ENCODE peak calls at places on chromosome X, in eight cellular contexts. D is omental fat pad, Y is pancreas, Q is WTC11, R is progenitor cell of endocrine pancreas, E is epithelial cell of esophagus, U is natural killer cell, W is AG04450. F is an unnamed sample.

GRCh38 chrX:386768-387575 is at the start of gene PPP2R3B:
- DNase-seq in R (peak), E (peak), W (peak), U (peak), D (peak), Q (peak), Y (peak), F (peak)

GRCh38 chrX:103734125-103734760 is 23.5 kb downstream of the TMEM31 start:
- DNase-seq in U (no peak), R (no peak), E (peak), Q (no peak), Y (no peak), D (no peak), W (no peak), F (no peak)

GRCh38 chrX:110435191-110435590 is 76.5 kb downstream of the RTL9 start:
- DNase-seq in R (no peak), E (no peak), Y (no peak), D (no peak), U (no peak), Q (no peak), W (no peak), F (no peak)

GRCh38 chrX:1492421-1493012 is 39.8 kb upstream of the ASMTL start:
- DNase-seq in W (no peak), E (no peak), U (no peak), R (no peak), Q (no peak), Y (no peak), D (no peak), F (no peak)

GRCh38 chrX:26586570-26586969 is 370.6 kb downstream of the MAGEB5 start:
- DNase-seq in U (no peak), D (no peak), Y (no peak), W (no peak), E (no peak), Q (no peak), R (no peak), F (no peak)

GRCh38 chrX:121854614-121854911 is 807.2 kb downstream of the GLUD2 start:
- DNase-seq in D (no peak), Q (no peak), Y (no peak), W (no peak), U (no peak), E (no peak), R (no peak), F (no peak)

GRCh38 chrX:132810488-132810887 is 147.9 kb downstream of the HS6ST2 start:
- DNase-seq in W (no peak), U (no peak), R (no peak), Y (no peak), Q (no peak), D (no peak), E (peak), F (no peak)

GRCh38 chrX:67524950-67525691 is 18.7 kb upstream of the AR start:
- DNase-seq in Y (no peak), U (no peak), W (no peak), D (no peak), Q (no peak), E (no peak), R (no peak), F (no peak)

GRCh38 chrX:119427024-119427794 is 28.1 kb downstream of the SLC25A43 start:
- DNase-seq in U (peak), E (no peak), D (no peak), Y (no peak), R (no peak), W (no peak), Q (no peak), F (no peak)

GRCh38 chrX:19964017-19964710 is 26.7 kb downstream of the BCLAF3 start:
- DNase-seq in R (no peak), W (no peak), E (peak), U (no peak), Q (no peak), Y (no peak), D (no peak), F (no peak)

GRCh38 chrX:39856472-39857121 is 241.2 kb downstream of the BCOR start:
- DNase-seq in R (no peak), Y (no peak), W (no peak), U (no peak), Q (no peak), D (no peak), E (no peak), F (no peak)

GRCh38 chrX:88416002-88416401 is 331.0 kb upstream of the CPXCR1 start:
- DNase-seq in R (no peak), U (no peak), W (no peak), Q (no peak), Y (no peak), E (no peak), D (no peak), F (no peak)

GRCh38 chrX:108439961-108440696 is 491 bp downstream of the COL4A5 start:
- DNase-seq in R (peak), W (no peak), U (no peak), Q (no peak), E (peak), D (no peak), Y (no peak), F (peak)

GRCh38 chrX:107207089-107207488 is 678 bp downstream of the DNAAF6 start:
- DNase-seq in R (no peak), E (no peak), U (no peak), Q (no peak), D (no peak), Y (no peak), W (no peak), F (no peak)

GRCh38 chrX:72394518-72395163 is 88.9 kb upstream of the CITED1 start:
- DNase-seq in R (no peak), U (no peak), Q (no peak), W (peak), E (no peak), D (no peak), Y (no peak), F (peak)

GRCh38 chrX:71227370-71228062 is 4.5 kb downstream of the GJB1 start:
- DNase-seq in Q (no peak), W (no peak), D (no peak), U (no peak), Y (no peak), E (no peak), R (no peak), F (no peak)
- TF ChIP-seq CTCF in Q (no peak), W (peak), D (no peak), U (no peak), Y (no peak), E (no peak), R (no peak), F (no peak)

GRCh38 chrX:47568656-47569295 is 7.8 kb downstream of the ARAF start:
- DNase-seq in E (peak), R (no peak), U (no peak), D (no peak), Q (peak), Y (no peak), W (no peak), F (peak)
- TF ChIP-seq CTCF in E (peak), R (peak), U (no peak), D (no peak), Q (peak), Y (no peak), W (peak), F (peak)

DNA sequence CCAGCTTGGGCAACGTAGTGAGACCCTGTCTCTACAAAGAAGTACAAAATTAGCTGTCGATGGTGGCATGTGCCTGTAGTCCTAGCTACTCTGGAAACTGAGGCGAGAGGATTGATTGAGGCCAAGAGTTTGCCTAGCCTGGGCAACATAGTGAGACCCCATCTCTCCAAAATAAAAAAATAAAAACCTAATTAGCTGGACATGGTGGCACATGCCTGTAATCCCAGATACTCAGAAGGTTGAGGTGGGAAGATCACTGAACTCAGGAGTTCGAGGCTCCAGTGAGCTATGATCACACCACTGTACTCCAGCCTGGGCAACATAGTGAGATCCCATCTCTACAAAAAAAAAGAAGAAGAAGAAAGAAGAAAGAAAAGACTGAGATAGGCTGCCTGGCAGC is 17.4 kb downstream of the PLAC1 start:
- DNase-seq in W (no peak), R (no peak), Q (no peak), U (no peak), D (no peak), E (no peak), Y (no peak), F (no peak)
- TF ChIP-seq CTCF in W (no peak), R (no peak), Q (no peak), U (no peak), D (no peak), E (no peak), Y (no peak), F (no peak)

GRCh38 chrX:135595543-135595942 is 75.1 kb downstream of the INTS6L start:
- DNase-seq in W (no peak), D (no peak), Q (no peak), E (no peak), U (no peak), R (no peak), Y (no peak), F (no peak)

GRCh38 chrX:135596495-135596894 is 76.0 kb downstream of the INTS6L start:
- DNase-seq in U (peak), Y (peak), W (no peak), R (peak), Q (peak), E (peak), D (no peak), F (peak)

DNA sequence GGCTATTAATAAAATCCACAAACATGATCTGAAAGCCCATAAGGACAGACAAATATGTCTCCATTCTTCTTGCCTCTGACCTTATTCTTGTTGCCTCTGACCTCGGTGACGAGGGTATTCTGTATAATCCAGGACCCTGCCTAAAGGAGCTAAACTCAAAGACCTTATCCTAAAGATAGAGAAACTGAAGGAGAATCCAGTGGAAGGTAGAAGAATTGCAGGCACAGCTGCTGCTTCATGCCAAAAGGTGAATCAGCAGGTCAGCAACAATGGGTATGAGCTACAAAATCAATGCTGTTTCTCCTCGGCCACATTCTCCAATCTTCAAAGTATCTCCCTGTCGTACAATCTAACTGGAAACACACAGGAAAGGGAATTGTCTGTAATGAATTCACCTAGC is 71.4 kb downstream of the INTS6L start:
- DNase-seq in E (peak), Y (no peak), U (no peak), D (no peak), R (no peak), W (no peak), Q (no peak), F (no peak)
- TF ChIP-seq CTCF in E (peak), Y (no peak), U (no peak), D (no peak), R (no peak), W (no peak), Q (no peak), F (no peak)